ENCODE peak calls at places on chromosomes 12 and 14, in eight cellular contexts. O is heart left ventricle; W is CD8-positive, alpha-beta T cell; P is endothelial cell of umbilical vein; K is neural progenitor cell; X is AG04450; R is MM.1S; I is transverse colon. M is an unnamed sample.

GRCh38 chr12:121791671-121792496 is 1.6 kb downstream of the RHOF start:
- DNase-seq in P (no peak), O (peak; percentile 34), R (no peak), I (peak; percentile 81), X (no peak), W (no peak), K (no peak), M (no peak)

GRCh38 chr14:68487805-68488590 is 304.9 kb downstream of the ZFP36L1 start:
- DNase-seq in I (no peak), R (no peak), K (peak; percentile 51), O (no peak), W (no peak), X (no peak), P (no peak), M (peak; percentile 34)

GRCh38 chr12:41223600-41223999 is 35.5 kb downstream of the PDZRN4 start:
- DNase-seq in R (no peak), W (no peak), P (no peak), K (no peak), O (no peak), X (no peak), I (no peak), M (no peak)

GRCh38 chr12:121637231-121637914 is 11.0 kb downstream of the ORAI1 start:
- DNase-seq in W (peak; percentile 47), K (no peak), P (no peak), O (peak; percentile 72), I (peak; percentile 50), R (no peak), X (no peak), M (no peak)

GRCh38 chr12:26164118-26164517 is 31.3 kb upstream of the SSPN start:
- DNase-seq in P (no peak), I (no peak), R (no peak), X (no peak), O (no peak), W (no peak), K (no peak), M (no peak)

GRCh38 chr14:32728526-32728925 is 210.2 kb upstream of the NPAS3 start:
- DNase-seq in I (no peak), O (no peak), R (no peak), K (no peak), X (no peak), P (no peak), W (no peak), M (no peak)

GRCh38 chr14:55749201-55749812 is 169.3 kb downstream of the KTN1 start:
- DNase-seq in X (no peak), K (peak; percentile 65), P (no peak), R (no peak), W (no peak), I (no peak), O (no peak), M (peak; percentile 54)

GRCh38 chr12:96213869-96214268 is 19.7 kb downstream of the ELK3 start:
- DNase-seq in I (no peak), R (no peak), P (no peak), K (no peak), X (no peak), W (no peak), O (no peak), M (no peak)

GRCh38 chr14:88154321-88154720 is 149.4 kb downstream of the GPR65 start:
- DNase-seq in R (no peak), P (no peak), I (no peak), X (no peak), O (no peak), K (no peak), W (no peak), M (no peak)

GRCh38 chr12:75960086-75960910 is 71.3 kb downstream of the PHLDA1 start:
- DNase-seq in O (no peak), W (no peak), I (peak; percentile 39), X (no peak), P (no peak), K (no peak), R (peak; percentile 97), M (peak; percentile 24)

GRCh38 chr14:23430733-23431105 is 4.7 kb downstream of the MYH7 start:
- DNase-seq in R (no peak), P (no peak), O (no peak), X (no peak), K (peak; percentile 74), W (no peak), I (no peak), M (peak; percentile 20)

GRCh38 chr12:120416490-120417216 is 21.3 kb upstream of the COX6A1 start:
- DNase-seq in R (no peak), O (no peak), K (no peak), X (no peak), I (no peak), W (no peak), P (no peak), M (no peak)

GRCh38 chr12:109524466-109525278 is 47.2 kb downstream of the UBE3B start:
- DNase-seq in O (no peak), R (no peak), W (no peak), I (no peak), P (no peak), X (no peak), K (peak; percentile 93), M (no peak)

GRCh38 chr12:124681779-124682391 is 114.5 kb upstream of the NCOR2 start:
- DNase-seq in I (no peak), W (no peak), O (no peak), X (no peak), K (no peak), R (no peak), P (peak; percentile 79), M (no peak)

GRCh38 chr12:77847665-77848431 is 17.2 kb downstream of the NAV3 start:
- DNase-seq in I (no peak), O (no peak), X (peak; percentile 53), P (peak; percentile 90), W (no peak), R (peak; percentile 34), K (no peak), M (peak; percentile 91)

GRCh38 chr14:77307099-77307496 is 13.6 kb downstream of the POMT2 start:
- DNase-seq in X (no peak), R (no peak), W (no peak), I (no peak), K (no peak), O (no peak), P (peak; percentile 44), M (no peak)

GRCh38 chr12:77494306-77494705 is 336.4 kb upstream of the NAV3 start:
- DNase-seq in R (no peak), P (no peak), X (no peak), O (no peak), K (no peak), W (no peak), I (no peak), M (peak; percentile 10)

GRCh38 chr14:106414464-106414863 is 888.1 kb downstream of the TMEM121 start:
- DNase-seq in R (no peak), W (no peak), O (no peak), P (no peak), I (no peak), X (no peak), K (no peak), M (no peak)

GRCh38 chr14:106417224-106418049 is 891.1 kb downstream of the TMEM121 start:
- DNase-seq in X (no peak), R (peak; percentile 90), W (peak; percentile 69), I (peak; percentile 61), P (no peak), K (peak; percentile 15), O (peak; percentile 63), M (no peak)

GRCh38 chr14:106422066-106422465 is 895.7 kb downstream of the TMEM121 start:
- DNase-seq in W (no peak), R (no peak), P (no peak), X (no peak), K (no peak), I (no peak), O (no peak), M (no peak)

DNA sequence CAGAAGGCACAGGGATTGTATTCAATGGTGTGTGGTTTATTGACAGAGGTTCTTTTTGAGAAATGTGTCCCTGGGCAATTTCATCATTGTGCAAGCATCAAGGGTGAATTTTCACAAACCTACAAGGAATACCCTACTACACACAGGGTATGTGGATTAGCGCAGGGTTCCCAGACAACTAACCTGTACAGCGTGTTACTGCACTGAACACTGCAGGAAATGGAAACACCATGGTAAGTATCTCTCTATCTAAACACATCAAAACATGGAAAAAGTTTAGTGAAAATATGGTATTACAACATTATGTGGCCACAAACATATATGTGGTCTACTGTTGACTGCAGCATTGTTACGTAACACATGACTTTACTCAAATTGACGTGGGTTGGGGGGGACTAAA is 893.0 kb downstream of the TMEM121 start:
- DNase-seq in R (no peak), X (no peak), W (no peak), K (no peak), P (no peak), O (no peak), I (no peak), M (no peak)
- H3K9me3 ChIP-seq in R (no peaks in the 10 kb centered on the region), X (peaks cover 20% of the 10 kb centered on the region), W (no peaks in the 10 kb centered on the region), K (peaks cover 19% of the 10 kb centered on the region), P (no peaks in the 10 kb centered on the region), O (no peaks in the 10 kb centered on the region), I (no peaks in the 10 kb centered on the region), M (no peaks in the 10 kb centered on the region)

GRCh38 chr14:72743626-72744025 is 150.3 kb downstream of the DPF3 start:
- DNase-seq in P (no peak), X (no peak), R (no peak), O (no peak), K (no peak), W (no peak), I (no peak), M (peak; percentile 33)
- H3K4me3 ChIP-seq in P (no peak overlapping the region), X (no peak overlapping the region), R (no peak overlapping the region), O (no peak overlapping the region), K (no peak overlapping the region), W (no peak overlapping the region), I (no peak overlapping the region), M (no peak overlapping the region)

DNA sequence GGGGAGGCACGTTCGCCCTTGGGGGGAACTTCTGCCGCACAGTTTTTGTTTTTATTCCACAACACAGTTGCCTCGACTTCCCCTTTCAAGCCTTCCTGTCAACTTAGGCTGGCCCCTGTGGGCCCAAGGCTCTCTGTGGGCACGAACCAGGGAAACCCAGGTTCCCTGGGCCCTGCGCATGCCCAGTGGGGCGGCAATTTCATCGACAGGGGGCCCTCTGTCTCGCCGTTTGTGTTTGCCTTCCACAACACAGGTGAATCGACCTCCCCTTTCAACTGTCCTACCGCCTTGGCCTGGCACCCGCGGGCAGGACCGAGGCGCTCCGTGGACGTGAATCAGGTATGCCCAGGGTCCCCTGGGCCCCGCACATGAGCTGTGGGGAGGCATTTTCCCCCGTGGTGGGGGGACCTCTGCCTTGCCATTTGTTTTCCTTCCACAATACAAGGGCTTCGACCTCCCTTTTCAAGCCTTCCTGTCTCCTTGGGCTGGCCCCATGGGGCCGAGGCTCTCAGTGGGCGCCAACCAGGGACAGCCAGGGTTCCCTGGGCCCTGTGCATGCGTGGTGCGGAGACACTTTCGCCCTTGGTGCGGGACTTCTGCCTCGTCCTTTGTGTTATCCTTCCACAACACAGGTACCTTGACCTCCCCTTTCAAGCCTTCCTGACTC is 354.0 kb downstream of the ALG10 start:
- DNase-seq in K (no peak), R (no peak), W (no peak), X (no peak), I (no peak), O (no peak), P (no peak), M (no peak)
- H3K9me3 ChIP-seq in K (no peaks in the 10 kb centered on the region), R (no peaks in the 10 kb centered on the region), W (no peaks in the 10 kb centered on the region), X (peaks cover 100% of the 10 kb centered on the region), I (peaks cover 22% of the 10 kb centered on the region), O (peaks cover 25% of the 10 kb centered on the region), P (peaks cover 2% of the 10 kb centered on the region), M (no peaks in the 10 kb centered on the region)

DNA sequence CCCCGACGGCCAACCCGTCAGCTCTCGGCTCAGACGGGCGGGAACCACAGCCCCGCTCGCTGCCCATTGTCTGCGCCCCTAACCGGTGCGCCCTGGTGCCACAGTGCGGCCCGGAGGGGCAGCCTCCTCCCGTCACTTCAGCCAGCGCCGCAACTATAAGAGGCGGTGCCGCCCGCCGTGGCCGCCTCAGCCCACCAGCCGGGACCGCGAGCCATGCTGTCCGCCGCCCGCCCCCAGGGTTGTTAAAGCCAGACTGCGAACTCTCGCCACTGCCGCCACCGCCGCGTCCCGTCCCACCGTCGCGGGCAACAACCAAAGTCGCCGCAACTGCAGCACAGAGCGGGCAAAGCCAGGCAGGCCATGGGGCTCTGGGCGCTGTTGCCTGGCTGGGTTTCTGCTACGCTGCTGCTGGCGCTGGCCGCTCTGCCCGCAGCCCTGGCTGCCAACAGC is at the start of gene WNT1:
- DNase-seq in K (peak; percentile 41), X (no peak), R (no peak), P (no peak), W (no peak), I (no peak), O (peak; percentile 61), M (peak; percentile 39)
- H3K4me3 ChIP-seq in K (peak within 1 kb of the TSS; percentile 13), X (no peak within 1 kb of the TSS), R (peak within 1 kb of the TSS; percentile 52), P (no peak within 1 kb of the TSS), W (peak within 1 kb of the TSS; percentile 77), I (no peak within 1 kb of the TSS), O (peak within 1 kb of the TSS; percentile 48), M (peak within 1 kb of the TSS; percentile 32)